ENCODE peak calls at places on chromosomes 16 and 17, in five cellular contexts. Z is neural crest cell, W is HCT116, I is GM20000, X is B cell. Q is an unnamed sample.
A peak's percentile ranks its signal among the peaks of the same experiment; 100 is the strongest.

GRCh38 chr17:49496183-49496865 is 1.2 kb downstream of the NGFR start:
- DNase-seq in Z (peak; percentile 88), W (no peak), I (peak; percentile 94), X (peak; percentile 78), Q (peak; percentile 81)

GRCh38 chr16:81427245-81427644 is 17.4 kb upstream of the CMIP start:
- DNase-seq in Z (no peak), W (no peak), I (no peak), X (no peak), Q (no peak)

GRCh38 chr17:77247048-77247541 is 106.3 kb downstream of the SEC14L1 start:
- DNase-seq in Z (peak; percentile 97), W (peak; percentile 60), I (peak; percentile 92), X (peak; percentile 87), Q (peak; percentile 89)

GRCh38 chr17:52376137-52376536 is 217.6 kb upstream of the CA10 start:
- DNase-seq in Z (no peak), W (no peak), I (no peak), X (no peak), Q (no peak)

GRCh38 chr16:77584205-77584859 is 138.0 kb upstream of the NUDT7 start:
- DNase-seq in Z (peak; percentile 51), W (peak; percentile 46), I (peak; percentile 39), X (no peak), Q (peak; percentile 35)

GRCh38 chr16:11207646-11208045 is 48.4 kb downstream of the SOCS1 start:
- DNase-seq in Z (no peak), W (no peak), I (no peak), X (no peak), Q (no peak)

GRCh38 chr17:79478051-79478461 is 132.8 kb downstream of the RBFOX3 start:
- DNase-seq in Z (no peak), W (no peak), I (no peak), X (no peak), Q (no peak)

GRCh38 chr16:60137891-60138290 is 1403.8 kb upstream of the GOT2 start:
- DNase-seq in Z (no peak), W (no peak), I (no peak), X (no peak), Q (no peak)

GRCh38 chr17:36933174-36934143 is 3.8 kb upstream of the LHX1 start:
- DNase-seq in Z (no peak), W (no peak), I (peak; percentile 51), X (no peak), Q (no peak)

GRCh38 chr17:16980813-16981731 is 9.2 kb upstream of the TNFRSF13B start:
- DNase-seq in Z (no peak), W (no peak), I (peak; percentile 67), X (peak; percentile 87), Q (no peak)

GRCh38 chr17:2238432-2239169 is 65.0 kb downstream of the SMG6 start:
- DNase-seq in Z (no peak), W (no peak), I (peak; percentile 65), X (no peak), Q (no peak)

GRCh38 chr17:82103588-82104451 is 5.8 kb upstream of the FASN start:
- DNase-seq in Z (peak; percentile 38), W (no peak), I (no peak), X (no peak), Q (peak; percentile 43)

GRCh38 chr16:29675811-29676643 is 3.0 kb upstream of the QPRT start:
- DNase-seq in Z (no peak), W (peak; percentile 24), I (no peak), X (no peak), Q (no peak)

GRCh38 chr17:7224110-7224509 is 4.4 kb downstream of the ACADVL start:
- DNase-seq in Z (no peak), W (no peak), I (no peak), X (no peak), Q (no peak)

GRCh38 chr16:57998484-57998883 is 2.0 kb downstream of the ZNF319 start:
- DNase-seq in Z (no peak), W (no peak), I (no peak), X (no peak), Q (no peak)

GRCh38 chr17:76678330-76678729 is 32.4 kb downstream of the MXRA7 start:
- DNase-seq in Z (no peak), W (no peak), I (no peak), X (no peak), Q (no peak)

GRCh38 chr16:31874354-31875111 is 926 bp downstream of the ZNF267 start:
- DNase-seq in Z (no peak), W (no peak), I (peak; percentile 67), X (peak; percentile 83), Q (no peak)

GRCh38 chr16:49921791-49922456 is 66.0 kb upstream of the ZNF423 start:
- DNase-seq in Z (peak; percentile 74), W (peak; percentile 51), I (peak; percentile 56), X (no peak), Q (peak; percentile 60)

GRCh38 chr16:19690196-19690595 is 27.8 kb downstream of the KNOP1 start:
- DNase-seq in Z (no peak), W (no peak), I (no peak), X (no peak), Q (no peak)

GRCh38 chr17:32240745-32241144 is 24.9 kb upstream of the RHBDL3 start:
- DNase-seq in Z (no peak), W (no peak), I (no peak), X (no peak), Q (no peak)

GRCh38 chr16:85291302-85292148 is 179.3 kb upstream of the CIBAR2 start:
- DNase-seq in Z (peak; percentile 94), W (no peak), I (no peak), X (no peak), Q (no peak)

GRCh38 chr17:17493249-17493985 is 2.8 kb downstream of the RASD1 start:
- DNase-seq in Z (no peak), W (no peak), I (no peak), X (no peak), Q (no peak)

GRCh38 chr17:83125515-83126274 is 46.3 kb downstream of the METRNL start:
- DNase-seq in Z (no peak), W (no peak), I (no peak), X (no peak), Q (no peak)

GRCh38 chr17:78568051-78568450 is 9.1 kb downstream of the DNAH17 start:
- DNase-seq in Z (no peak), W (no peak), I (no peak), X (no peak), Q (no peak)

GRCh38 chr16:89013111-89013510 is 36.1 kb upstream of the CBFA2T3 start:
- DNase-seq in Z (no peak), W (no peak), I (no peak), X (no peak), Q (no peak)

GRCh38 chr17:42682400-42683384 is at the start of gene CNTNAP1:
- DNase-seq in Z (peak; percentile 52), W (no peak), I (peak; percentile 85), X (no peak), Q (no peak)

GRCh38 chr17:81471804-81472456 is 40.7 kb downstream of the ACTG1 start:
- DNase-seq in Z (no peak), W (peak; percentile 99), I (no peak), X (no peak), Q (no peak)

GRCh38 chr16:60200161-60200560 is 1466.0 kb upstream of the GOT2 start:
- DNase-seq in Z (no peak), W (no peak), I (no peak), X (no peak), Q (no peak)

GRCh38 chr16:1001096-1001495 is 19.5 kb downstream of the SOX8 start:
- DNase-seq in Z (no peak), W (no peak), I (no peak), X (no peak), Q (no peak)

GRCh38 chr16:55351936-55352335 is 27.9 kb downstream of the IRX6 start:
- DNase-seq in Z (no peak), W (no peak), I (no peak), X (no peak), Q (no peak)

GRCh38 chr16:66695935-66696668 is 441 bp downstream of the CMTM4 start:
- DNase-seq in Z (peak; percentile 18), W (no peak), I (peak; percentile 20), X (no peak), Q (peak; percentile 46)

DNA sequence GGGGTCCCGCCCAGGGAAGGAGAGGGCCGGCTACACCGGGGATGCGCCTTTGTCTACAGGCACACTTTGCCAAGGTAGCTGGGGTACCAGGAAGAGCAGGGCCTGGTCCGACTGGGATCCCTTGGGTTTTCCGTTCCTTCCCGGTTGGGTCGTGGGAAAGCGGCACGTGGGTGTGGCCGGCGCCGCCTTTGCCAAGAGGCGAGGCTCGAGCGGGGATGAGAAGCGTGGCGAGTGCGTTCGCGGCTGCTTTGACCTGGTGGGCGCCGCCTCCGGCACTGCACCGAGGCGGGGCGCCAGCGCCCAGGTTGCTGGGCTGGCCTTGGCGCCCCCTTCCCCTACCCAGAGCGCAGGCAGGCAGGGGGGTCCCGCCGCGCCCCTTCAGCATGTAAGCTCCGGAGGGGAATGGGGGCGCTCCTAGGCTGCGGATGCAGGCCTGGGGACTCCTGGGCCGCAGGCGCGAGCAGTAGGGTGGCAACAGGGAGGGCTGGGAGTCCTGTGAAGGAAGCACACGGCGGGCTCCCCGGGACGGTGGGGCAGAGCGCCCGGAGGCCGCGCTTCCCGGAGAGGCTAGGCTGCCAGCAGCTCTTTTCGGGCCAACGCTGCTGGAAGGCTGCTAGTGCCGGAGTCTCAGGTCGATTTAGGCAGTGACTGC is 2.0 kb downstream of the HAS3 start:
- DNase-seq in Z (peak; percentile 16), W (no peak), I (peak; percentile 47), X (no peak), Q (no peak)
- TF ChIP-seq CTCF in Z (no peak), W (peak; percentile 4), I (no peak), X (no peak), Q (peak; percentile 31)

GRCh38 chr17:10845388-10845751 is 7.5 kb upstream of the PIRT start:
- DNase-seq in Z (no peak), W (no peak), I (no peak), X (no peak), Q (no peak)
- TF ChIP-seq CTCF in Z (no peak), W (no peak), I (no peak), X (peak; percentile 37), Q (no peak)

DNA sequence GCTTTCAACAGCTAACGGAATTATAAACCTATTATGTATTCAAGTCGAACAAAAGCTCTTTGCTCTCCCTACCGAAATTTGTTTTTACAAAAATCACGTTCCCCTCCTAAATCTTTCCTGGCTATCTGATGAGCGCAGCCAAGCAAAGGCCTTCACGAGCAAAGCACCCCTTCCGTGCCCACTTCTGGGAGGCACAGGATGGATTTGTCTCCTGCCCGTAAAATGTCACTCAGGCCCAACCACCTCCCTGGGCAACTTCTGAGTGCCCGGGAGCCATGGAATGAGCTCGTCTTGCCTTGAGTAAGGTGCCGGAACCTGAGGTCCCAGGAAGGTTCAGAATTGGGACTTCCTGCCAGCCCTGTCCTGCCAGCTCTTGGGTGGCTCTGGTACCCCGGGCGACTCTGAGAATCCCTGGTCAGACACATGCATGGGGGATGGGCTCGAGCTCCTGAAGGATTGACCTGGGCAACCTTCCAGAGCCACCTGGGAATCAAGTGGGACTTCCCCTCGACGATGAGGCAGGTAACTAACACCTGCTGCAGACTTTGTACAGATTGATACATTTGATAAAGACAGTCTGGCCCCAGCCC is 19.8 kb downstream of the SLC7A5 start:
- DNase-seq in Z (no peak), W (no peak), I (no peak), X (no peak), Q (no peak)
- TF ChIP-seq CTCF in Z (no peak), W (no peak), I (no peak), X (no peak), Q (no peak)

DNA sequence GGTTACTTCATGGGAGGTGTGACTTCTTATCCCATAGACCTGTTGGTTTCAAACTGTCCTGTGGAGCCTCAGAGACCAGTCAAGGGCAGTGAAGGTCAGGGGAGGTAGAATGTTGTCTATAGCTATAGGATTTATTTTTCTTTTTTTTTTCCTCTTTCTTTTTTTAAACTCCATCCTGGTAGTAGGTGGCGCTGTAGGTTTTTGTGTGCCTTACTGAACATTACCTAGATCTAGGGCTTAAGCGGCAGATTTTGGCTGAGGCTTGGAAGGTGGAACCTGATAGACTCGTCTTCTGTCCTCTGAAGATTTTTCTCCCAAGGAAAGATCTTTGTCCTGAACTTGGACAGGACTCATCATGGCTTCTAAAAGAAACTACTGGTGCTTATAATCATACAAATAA is 8.2 kb upstream of the LASP1NB start:
- DNase-seq in Z (no peak), W (no peak), I (no peak), X (no peak), Q (no peak)
- TF ChIP-seq CTCF in Z (no peak), W (peak; percentile 13), I (no peak), X (no peak), Q (no peak)